ENCODE peak calls at places on chromosomes 1 and 21, in eight cellular contexts. Y is GM23248, R is right cardiac atrium, N is tibial artery, G is ovary, C is Peyer's patch, P is lung, W is caudate nucleus. L is an unnamed sample.

GRCh38 chr1:34144743-34145142 is 20.3 kb downstream of the CSMD2 start:
- DNase-seq in Y (no peak), P (no peak), R (no peak), C (no peak), N (no peak), G (no peak), W (no peak), L (no peak)

GRCh38 chr1:108816049-108816882 is 40.6 kb downstream of the AKNAD1 start:
- DNase-seq in P (peak; percentile 63), G (peak; percentile 80), R (peak; percentile 85), Y (peak; percentile 96), N (peak; percentile 77), W (peak; percentile 53), C (no peak), L (peak; percentile 93)

GRCh38 chr1:37599940-37600339 is 4.2 kb upstream of the GNL2 start:
- DNase-seq in N (no peak), G (no peak), R (no peak), W (no peak), P (no peak), C (no peak), Y (no peak), L (no peak)

GRCh38 chr1:21616372-21616771 is 52.8 kb downstream of the RAP1GAP start:
- DNase-seq in P (no peak), Y (no peak), W (no peak), G (no peak), N (no peak), R (no peak), C (no peak), L (no peak)

GRCh38 chr1:222546548-222547259 is 1.2 kb downstream of the HHIPL2 start:
- DNase-seq in P (peak; percentile 33), R (no peak), G (no peak), W (no peak), Y (peak; percentile 97), N (no peak), C (no peak), L (no peak)

GRCh38 chr1:2557146-2558029 is 1.2 kb downstream of the TNFRSF14 start:
- DNase-seq in R (peak; percentile 79), C (peak; percentile 88), P (no peak), G (no peak), W (no peak), N (no peak), Y (no peak), L (no peak)

GRCh38 chr1:84689514-84690396 is 506 bp downstream of the SSX2IP start:
- DNase-seq in C (no peak), W (no peak), G (no peak), Y (peak; percentile 79), P (peak; percentile 49), N (peak; percentile 55), R (peak; percentile 82), L (peak; percentile 86)

GRCh38 chr1:189764391-189765320 is 713.0 kb downstream of the BRINP3 start:
- DNase-seq in C (no peak), R (no peak), P (no peak), N (no peak), W (no peak), G (no peak), Y (no peak), L (no peak)

GRCh38 chr1:78237364-78237916 is 191.7 kb downstream of the GIPC2 start:
- DNase-seq in R (no peak), N (no peak), P (peak; percentile 78), W (no peak), C (no peak), G (no peak), Y (no peak), L (no peak)

GRCh38 chr1:79224537-79224936 is 218.0 kb upstream of the ADGRL4 start:
- DNase-seq in C (no peak), N (no peak), P (no peak), Y (no peak), R (no peak), G (no peak), W (no peak), L (no peak)

GRCh38 chr1:169610858-169611257 is 19.1 kb downstream of the SELP start:
- DNase-seq in P (no peak), W (no peak), Y (no peak), N (no peak), G (no peak), R (no peak), C (no peak), L (no peak)

GRCh38 chr1:154422521-154422920 is 17.4 kb downstream of the IL6R start:
- DNase-seq in N (no peak), W (no peak), G (no peak), C (no peak), R (no peak), Y (no peak), P (no peak), L (no peak)

GRCh38 chr1:222084996-222085395 is 343.1 kb upstream of the DUSP10 start:
- DNase-seq in W (no peak), R (no peak), G (no peak), Y (peak; percentile 94), N (no peak), P (no peak), C (no peak), L (no peak)

GRCh38 chr21:39854572-39854971 is 12.7 kb upstream of the PCP4 start:
- DNase-seq in W (no peak), Y (no peak), C (no peak), P (no peak), R (no peak), N (no peak), G (no peak), L (no peak)

GRCh38 chr1:19432943-19433609 is 52.3 kb downstream of the CAPZB start:
- DNase-seq in N (no peak), C (no peak), G (no peak), R (no peak), Y (peak; percentile 51), P (no peak), W (no peak), L (peak; percentile 80)

DNA sequence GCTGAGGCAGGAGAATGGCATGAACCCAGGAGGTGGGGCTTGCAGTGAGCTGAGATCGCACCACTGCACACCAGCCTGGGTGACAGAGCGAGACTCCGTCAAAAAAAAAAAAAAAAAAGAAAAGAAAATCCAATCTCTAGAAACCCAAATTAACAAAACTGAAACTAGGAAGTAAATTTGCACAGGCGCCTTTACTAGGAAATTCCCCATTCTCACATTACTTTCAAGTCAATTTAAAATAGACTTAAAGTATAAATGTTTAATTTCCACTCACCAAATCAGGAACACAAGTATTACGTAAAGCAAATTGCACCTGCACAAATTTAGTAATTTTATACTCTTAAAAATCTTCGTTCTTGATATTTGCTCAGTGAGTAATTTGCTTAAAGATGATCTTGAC is 67.8 kb upstream of the BCAR3 start:
- DNase-seq in N (no peak), C (no peak), G (no peak), W (no peak), R (no peak), P (no peak), Y (no peak), L (no peak)
- H3K27ac ChIP-seq in N (no peak overlapping the region), C (peak overlapping the region; percentile 18), G (no peak overlapping the region), W (no peak overlapping the region), R (no peak overlapping the region), P (no peak overlapping the region), Y (no peak overlapping the region), L (no peak overlapping the region)

GRCh38 chr1:201539561-201540404 is 856 bp downstream of the NAV1 start:
- DNase-seq in N (peak; percentile 80), P (no peak), R (peak; percentile 84), W (no peak), G (peak; percentile 57), C (no peak), Y (peak; percentile 88), L (peak; percentile 87)

GRCh38 chr1:201542166-201543045 is 3.5 kb downstream of the NAV1 start:
- DNase-seq in C (no peak), Y (peak; percentile 92), P (no peak), W (no peak), R (no peak), N (no peak), G (no peak), L (no peak)

GRCh38 chr1:201538618-201539551 is at the start of gene NAV1:
- DNase-seq in W (no peak), P (peak; percentile 59), R (peak; percentile 92), N (peak; percentile 67), G (peak; percentile 56), Y (peak; percentile 94), C (peak; percentile 60), L (peak; percentile 92)

GRCh38 chr1:201543871-201544521 is 5.1 kb downstream of the NAV1 start:
- DNase-seq in R (no peak), Y (no peak), P (no peak), G (no peak), W (no peak), N (no peak), C (no peak), L (no peak)

DNA sequence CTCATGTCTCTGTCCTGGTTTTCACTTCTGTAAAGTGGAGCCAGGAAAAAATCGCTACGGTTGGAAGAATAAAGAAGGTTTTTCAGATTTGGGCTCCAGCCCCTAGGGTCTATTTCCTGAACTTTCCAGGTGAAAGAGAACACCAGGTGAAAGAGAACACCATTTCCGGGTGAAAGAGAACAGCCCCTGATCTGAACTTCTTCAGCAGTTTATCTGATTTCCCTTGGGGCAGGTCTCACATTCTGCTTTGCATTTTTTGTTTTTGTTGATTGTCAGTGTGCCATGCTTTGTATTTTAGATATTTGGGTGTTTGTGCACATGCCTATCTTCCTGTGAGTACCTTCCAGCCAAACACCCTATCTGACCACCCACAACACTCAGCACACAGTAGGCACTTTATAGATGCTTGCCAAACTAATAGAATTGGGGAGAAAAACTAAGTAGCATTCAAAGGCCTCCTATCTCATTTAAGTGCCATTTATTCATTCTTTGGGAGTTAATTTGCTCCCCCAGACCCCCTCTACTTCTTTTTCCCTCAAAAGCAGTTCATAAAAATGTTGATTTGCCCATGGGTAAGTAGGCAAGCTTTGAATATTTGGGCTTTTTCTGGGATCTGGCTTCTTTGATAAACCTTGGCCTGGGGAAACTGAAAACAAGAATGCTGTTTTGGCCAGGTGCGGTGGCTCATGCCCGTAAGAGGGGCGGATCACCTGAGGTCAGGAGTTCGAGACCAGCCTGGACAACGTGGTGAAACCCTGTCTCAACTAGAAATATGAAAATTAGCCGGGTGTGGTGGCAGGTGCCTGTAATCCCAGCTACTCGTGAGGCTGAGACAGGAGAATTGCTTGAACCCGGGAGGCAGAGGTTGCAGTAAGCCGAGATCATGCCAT is 2.2 kb downstream of the NAV1 start:
- DNase-seq in N (no peak), C (no peak), R (no peak), Y (no peak), G (no peak), W (no peak), P (no peak), L (no peak)
- H3K27ac ChIP-seq in N (peak overlapping the region; percentile 70), C (peak overlapping the region; percentile 63), R (no peak overlapping the region), Y (peak overlapping the region; percentile 91), G (no peak overlapping the region), W (peak overlapping the region; percentile 63), P (peak overlapping the region; percentile 25), L (peak overlapping the region; percentile 95)

GRCh38 chr1:39901486-39902120 is at the start of gene MYCL:
- DNase-seq in P (peak; percentile 88), W (no peak), Y (peak; percentile 79), C (peak; percentile 92), R (peak; percentile 79), N (peak; percentile 25), G (peak; percentile 50), L (peak; percentile 69)
- H3K27ac ChIP-seq in P (no peak within 1 kb of the TSS), W (no peak within 1 kb of the TSS), Y (no peak within 1 kb of the TSS), C (peak within 1 kb of the TSS; percentile 14), R (no peak within 1 kb of the TSS), N (no peak within 1 kb of the TSS), G (no peak within 1 kb of the TSS), L (peak within 1 kb of the TSS; percentile 43)

GRCh38 chr1:184025242-184025675 is 12.3 kb downstream of the COLGALT2 start:
- DNase-seq in P (no peak), G (no peak), C (no peak), R (peak; percentile 43), Y (peak; percentile 94), N (peak; percentile 35), W (no peak), L (peak; percentile 81)
- H3K27ac ChIP-seq in P (no peak overlapping the region), G (no peak overlapping the region), C (no peak overlapping the region), R (no peak overlapping the region), Y (peak overlapping the region; percentile 27), N (no peak overlapping the region), W (peak overlapping the region; percentile 88), L (peak overlapping the region; percentile 79)

L was measured in sigmoid colon.